ENCODE peak calls at places on chromosomes 2 and 18, in seven cellular contexts. D is fibroblast of mammary gland, S is dorsolateral prefrontal cortex, Q is vagina, R is HCT116, A is right atrium auricular region, Y is RWPE1. B is an unnamed sample.

GRCh38 chr2:146004470-146004869 is 1484.6 kb upstream of the ZEB2 start:
- DNase-seq in D (peak), S (no peak), Q (no peak), R (no peak), A (no peak), Y (peak), B (peak)

GRCh38 chr18:36757081-36757480 is 71.7 kb downstream of the TPGS2 start:
- DNase-seq in D (peak), S (no peak), Q (no peak), R (peak), A (no peak), Y (peak), B (peak)

GRCh38 chr2:241803387-241804325 is 5.3 kb upstream of the NEU4 start:
- DNase-seq in D (peak), S (peak), Q (peak), R (no peak), A (no peak), Y (peak), B (peak)

GRCh38 chr18:8116346-8117007 is 492.8 kb upstream of the RAB12 start:
- DNase-seq in D (peak), S (no peak), Q (no peak), R (peak), A (no peak), Y (peak), B (peak)

GRCh38 chr18:77250501-77250925 is 865 bp downstream of the GALR1 start:
- DNase-seq in D (no peak), S (no peak), Q (no peak), R (no peak), A (no peak), Y (no peak), B (no peak)

GRCh38 chr2:238720232-238720672 is 127.6 kb upstream of the TWIST2 start:
- DNase-seq in D (peak), S (peak), Q (peak), R (peak), A (peak), Y (peak), B (peak)

GRCh38 chr2:19607931-19608762 is 249.7 kb upstream of the OSR1 start:
- DNase-seq in D (peak), S (no peak), Q (no peak), R (no peak), A (no peak), Y (peak), B (peak)

GRCh38 chr2:53856272-53856671 is 3.5 kb downstream of the GPR75 start:
- DNase-seq in D (no peak), S (no peak), Q (no peak), R (no peak), A (no peak), Y (no peak), B (no peak)

GRCh38 chr2:241811209-241811951 is 2.4 kb downstream of the NEU4 start:
- DNase-seq in D (no peak), S (peak), Q (peak), R (no peak), A (peak), Y (no peak), B (no peak)

GRCh38 chr2:242065456-242065855 is 195.9 kb downstream of the RTP5 start:
- DNase-seq in D (no peak), S (no peak), Q (no peak), R (no peak), A (peak), Y (no peak), B (no peak)

GRCh38 chr18:46156124-46156745 is 52.0 kb downstream of the HAUS1 start:
- DNase-seq in D (no peak), S (no peak), Q (no peak), R (no peak), A (no peak), Y (no peak), B (no peak)

GRCh38 chr2:169105433-169105832 is 36.1 kb downstream of the DHRS9 start:
- DNase-seq in D (no peak), S (no peak), Q (no peak), R (no peak), A (no peak), Y (no peak), B (no peak)

GRCh38 chr2:234491281-234491680 is 5.6 kb downstream of the ARL4C start:
- DNase-seq in D (no peak), S (no peak), Q (no peak), R (no peak), A (no peak), Y (no peak), B (no peak)

GRCh38 chr18:44977856-44978255 is 297.2 kb downstream of the SETBP1 start:
- DNase-seq in D (no peak), S (no peak), Q (no peak), R (no peak), A (no peak), Y (no peak), B (no peak)

GRCh38 chr18:33212363-33212762 is 228.2 kb downstream of the CCDC178 start:
- DNase-seq in D (no peak), S (no peak), Q (no peak), R (no peak), A (no peak), Y (no peak), B (peak)

GRCh38 chr18:21242141-21243040 is at the start of gene GREB1L:
- DNase-seq in D (peak), S (peak), Q (no peak), R (peak), A (no peak), Y (peak), B (peak)

GRCh38 chr2:58427572-58428285 is 186.6 kb upstream of the FANCL start:
- DNase-seq in D (peak), S (peak), Q (no peak), R (no peak), A (no peak), Y (no peak), B (peak)

GRCh38 chr2:168528016-168528415 is 71.9 kb downstream of the CERS6 start:
- DNase-seq in D (no peak), S (no peak), Q (no peak), R (no peak), A (no peak), Y (no peak), B (no peak)

GRCh38 chr2:223235986-223236385 is 184.0 kb downstream of the KCNE4 start:
- DNase-seq in D (peak), S (no peak), Q (no peak), R (no peak), A (no peak), Y (peak), B (peak)

GRCh38 chr2:26738481-26738880 is 25.6 kb upstream of the SLC35F6 start:
- DNase-seq in D (no peak), S (no peak), Q (no peak), R (no peak), A (no peak), Y (no peak), B (no peak)

GRCh38 chr18:6681331-6681875 is 48.1 kb upstream of the ARHGAP28 start:
- DNase-seq in D (peak), S (no peak), Q (no peak), R (no peak), A (no peak), Y (no peak), B (no peak)

GRCh38 chr18:46073474-46074331 is 1.6 kb upstream of the PSTPIP2 start:
- DNase-seq in D (peak), S (peak), Q (no peak), R (peak), A (no peak), Y (no peak), B (peak)

GRCh38 chr2:74982581-74982980 is 24.1 kb downstream of the POLE4 start:
- DNase-seq in D (peak), S (no peak), Q (no peak), R (no peak), A (no peak), Y (peak), B (peak)

GRCh38 chr2:75429036-75429435 is 131.7 kb downstream of the EVA1A start:
- DNase-seq in D (no peak), S (peak), Q (no peak), R (no peak), A (no peak), Y (no peak), B (no peak)

GRCh38 chr2:83196225-83196624 is 1262.9 kb downstream of the SUCLG1 start:
- DNase-seq in D (peak), S (no peak), Q (no peak), R (peak), A (no peak), Y (peak), B (peak)

GRCh38 chr2:134774074-134774742 is 55.4 kb upstream of the TMEM163 start:
- DNase-seq in D (no peak), S (no peak), Q (no peak), R (no peak), A (no peak), Y (no peak), B (no peak)

DNA sequence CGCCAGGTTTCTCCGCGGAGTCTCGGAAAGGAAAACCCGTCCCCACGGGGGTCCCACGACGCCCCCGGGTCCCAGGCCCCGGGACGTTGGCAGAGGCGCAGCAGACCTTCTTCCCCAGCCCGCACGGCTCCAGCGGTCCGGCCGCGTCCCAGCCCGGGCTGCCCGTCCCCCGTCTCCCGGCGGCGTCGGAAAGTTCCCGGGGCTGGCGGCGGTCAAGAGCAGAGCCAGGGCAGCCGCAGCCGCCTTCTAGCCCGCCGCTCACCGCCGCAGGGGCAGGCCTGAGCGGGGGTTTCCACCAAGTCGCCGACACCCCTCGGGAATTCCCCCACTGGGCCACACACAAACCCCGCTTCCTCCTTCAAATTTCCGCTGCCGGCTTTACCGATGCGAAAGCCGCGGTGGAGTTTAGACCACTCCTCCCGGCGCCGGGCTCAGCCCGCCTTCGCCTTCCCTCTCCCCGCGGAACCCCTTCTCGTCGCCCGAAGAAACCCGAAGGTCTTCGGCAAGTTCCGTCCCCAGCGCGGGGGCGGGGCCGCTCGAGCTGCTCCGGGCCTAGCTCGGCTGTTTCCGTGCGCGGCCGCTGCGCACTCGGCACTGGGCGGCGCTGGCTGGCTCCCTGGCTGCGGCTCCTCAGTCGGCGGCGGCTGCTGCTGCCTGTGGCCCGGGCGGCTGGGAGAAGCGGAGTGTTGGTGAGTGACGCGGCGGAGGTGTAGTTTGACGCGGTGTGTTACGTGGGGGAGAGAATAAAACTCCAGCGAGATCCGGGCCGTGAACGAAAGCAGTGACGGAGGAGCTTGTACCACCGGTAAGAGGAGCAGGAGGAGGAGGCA is at the start of gene CREB1:
- DNase-seq in D (peak), S (peak), Q (peak), R (peak), A (peak), Y (peak), B (peak)
- TF ChIP-seq CTCF in D (no peak), S (peak), Q (no peak), R (no peak), A (no peak), Y (no peak), B (no peak)

DNA sequence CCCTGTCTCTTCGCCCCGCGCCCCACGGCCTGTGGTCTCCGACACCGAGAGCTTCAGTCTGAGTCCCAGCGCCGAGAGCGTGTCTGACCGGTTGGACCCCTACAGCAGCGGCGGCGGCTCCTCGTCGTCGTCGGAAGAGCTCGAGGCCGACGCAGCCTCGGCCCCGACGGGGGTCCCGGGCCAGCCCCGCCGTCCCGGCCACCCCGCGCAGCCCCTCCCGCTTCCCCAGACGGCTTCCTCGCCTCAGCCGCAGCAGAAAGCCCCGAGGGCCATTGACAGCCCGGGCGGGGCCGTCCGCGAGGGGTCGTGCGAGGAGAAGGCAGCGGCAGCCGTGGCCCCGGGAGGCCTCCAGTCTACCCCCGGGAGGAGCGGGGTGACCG is 1.3 kb downstream of the PHLPP1 start:
- DNase-seq in D (peak), S (no peak), Q (no peak), R (no peak), A (no peak), Y (peak), B (peak)
- TF ChIP-seq CTCF in D (no peak), S (peak), Q (no peak), R (peak), A (no peak), Y (no peak), B (peak)

GRCh38 chr2:196635156-196635555 is 4.4 kb upstream of the CCDC150 start:
- DNase-seq in D (peak), S (no peak), Q (no peak), R (no peak), A (no peak), Y (no peak), B (no peak)

GRCh38 chr2:196639180-196640030 is at the start of gene CCDC150:
- DNase-seq in D (peak), S (peak), Q (no peak), R (peak), A (peak), Y (peak), B (peak)

GRCh38 chr2:196638765-196639164 is 750 bp upstream of the CCDC150 start:
- DNase-seq in D (no peak), S (no peak), Q (no peak), R (no peak), A (no peak), Y (no peak), B (no peak)

DNA sequence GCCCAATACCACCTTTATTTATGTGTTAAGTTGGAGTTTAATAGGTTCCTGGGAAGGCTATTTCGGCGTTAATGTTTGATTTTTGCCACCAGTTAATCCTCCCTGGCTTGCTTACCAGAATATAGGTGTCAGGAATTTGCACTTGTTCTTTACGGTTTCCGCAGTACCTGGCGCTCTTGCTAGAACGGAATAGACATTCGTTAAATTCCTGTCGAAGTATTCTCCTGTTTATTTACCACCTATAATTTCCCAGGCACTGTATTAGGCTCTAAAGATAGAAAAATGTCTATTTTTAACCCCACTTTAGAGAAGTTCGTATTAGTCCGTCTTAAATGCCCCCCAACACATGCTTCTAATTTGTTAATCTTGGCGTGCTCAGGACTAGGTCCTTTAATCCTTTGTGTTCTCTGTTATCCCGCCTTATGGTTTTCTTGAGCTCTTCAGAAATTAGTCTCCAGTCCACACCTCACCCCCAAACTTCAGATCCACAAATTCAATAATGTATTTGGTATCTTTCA is 575 bp downstream of the CCDC150 start:
- DNase-seq in D (no peak), S (no peak), Q (no peak), R (no peak), A (no peak), Y (no peak), B (peak)
- TF ChIP-seq CTCF in D (no peak), S (no peak), Q (no peak), R (no peak), A (no peak), Y (no peak), B (no peak)

DNA sequence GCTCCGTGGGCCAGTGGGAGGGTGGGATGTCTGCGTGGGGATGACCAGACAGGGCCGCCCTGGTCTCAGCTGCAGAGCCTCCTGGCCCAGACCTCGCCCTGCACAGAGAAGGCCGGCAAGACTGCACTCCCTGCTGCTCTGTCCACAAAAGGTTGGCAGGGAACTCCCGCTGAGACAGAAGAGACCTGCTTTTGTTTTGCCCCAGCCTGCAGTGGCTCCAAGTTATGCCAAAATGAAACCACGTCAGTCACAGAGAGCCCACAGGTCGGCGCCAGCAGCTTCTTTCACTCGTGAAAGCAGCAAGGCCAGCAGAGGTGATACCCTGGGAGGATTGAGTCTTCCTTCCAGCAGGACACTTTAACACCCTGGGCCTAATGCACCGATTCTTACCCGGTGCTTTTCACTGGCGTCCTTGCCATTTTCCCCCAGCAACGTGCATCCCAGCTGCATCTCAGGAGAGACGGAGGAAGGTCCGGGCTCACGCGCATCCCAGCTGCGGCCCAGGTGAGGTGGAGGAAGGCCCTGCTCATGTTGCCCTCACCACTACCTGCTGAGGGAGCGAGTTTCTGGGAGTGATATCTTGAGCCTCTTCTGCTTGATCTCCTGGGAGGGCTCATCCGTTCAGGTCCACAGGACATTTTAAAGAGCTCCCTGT is 22.1 kb upstream of the CTDP1 start:
- DNase-seq in D (no peak), S (no peak), Q (no peak), R (no peak), A (no peak), Y (no peak), B (no peak)
- TF ChIP-seq CTCF in D (no peak), S (no peak), Q (no peak), R (no peak), A (no peak), Y (peak), B (no peak)

GRCh38 chr2:79887747-79888374 is 375.0 kb downstream of the CTNNA2 start:
- DNase-seq in D (peak), S (peak), Q (no peak), R (peak), A (no peak), Y (peak), B (peak)
- TF ChIP-seq CTCF in D (peak), S (peak), Q (peak), R (peak), A (peak), Y (peak), B (peak)

GRCh38 chr2:218658671-218659257 is 659 bp downstream of the ZNF142 start:
- DNase-seq in D (peak), S (peak), Q (no peak), R (peak), A (no peak), Y (peak), B (peak)
- TF ChIP-seq CTCF in D (peak), S (no peak), Q (no peak), R (peak), A (no peak), Y (peak), B (peak)

DNA sequence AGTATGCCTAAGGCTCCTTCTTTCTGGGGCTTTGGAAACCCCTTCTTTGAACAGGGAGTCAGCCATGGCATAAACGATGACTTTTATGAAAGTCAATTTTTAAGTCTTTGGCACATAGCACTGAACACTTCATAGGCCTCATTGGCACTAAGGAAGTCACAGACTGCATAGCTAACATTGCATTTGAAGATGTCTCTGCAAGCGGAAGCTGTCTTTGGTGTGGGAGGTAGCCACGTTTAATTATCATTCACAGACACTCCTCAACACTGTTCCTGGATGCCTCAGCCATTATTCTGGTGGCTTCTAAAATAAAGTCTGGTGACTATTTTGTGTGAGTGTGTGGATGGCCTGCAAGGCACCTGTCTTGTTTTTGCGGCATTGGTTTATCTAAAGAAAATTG is 148.2 kb upstream of the NCK2 start:
- DNase-seq in D (no peak), S (peak), Q (no peak), R (no peak), A (no peak), Y (no peak), B (no peak)
- TF ChIP-seq CTCF in D (no peak), S (no peak), Q (no peak), R (no peak), A (no peak), Y (no peak), B (no peak)

GRCh38 chr2:209322041-209322440 is 101.8 kb upstream of the MAP2 start:
- DNase-seq in D (no peak), S (no peak), Q (no peak), R (no peak), A (no peak), Y (no peak), B (no peak)
- TF ChIP-seq CTCF in D (no peak), S (no peak), Q (no peak), R (no peak), A (no peak), Y (peak), B (no peak)

GRCh38 chr2:200677721-200678532 is 92.1 kb downstream of the AOX1 start:
- DNase-seq in D (peak), S (no peak), Q (no peak), R (no peak), A (peak), Y (no peak), B (peak)
- TF ChIP-seq CTCF in D (peak), S (no peak), Q (no peak), R (no peak), A (no peak), Y (no peak), B (no peak)

B was measured in MCF 10A.